ENCODE peak calls at places on chromosomes 12 and 14, in seven cellular contexts. F is suprapubic skin, L is pancreas, H is cardiac muscle cell, W is tibial nerve, Z is heart right ventricle, U is GM12865. O is an unnamed sample.

GRCh38 chr12:107818984-107819383 is 44.5 kb downstream of the ASCL4 start:
- DNase-seq in Z (no peak), U (no peak), L (no peak), W (no peak), H (no peak), F (no peak), O (no peak)

GRCh38 chr14:75063013-75063412 is 811 bp downstream of the ACYP1 start:
- DNase-seq in W (no peak), H (no peak), U (peak; percentile 12), F (no peak), L (no peak), Z (no peak), O (no peak)

GRCh38 chr12:83016226-83016835 is 329.6 kb downstream of the TMTC2 start:
- DNase-seq in Z (peak; percentile 13), W (no peak), H (peak; percentile 91), F (no peak), U (no peak), L (no peak), O (no peak)

GRCh38 chr14:100327128-100327527 is 4.0 kb downstream of the SLC25A47 start:
- DNase-seq in Z (no peak), U (no peak), W (no peak), H (no peak), F (no peak), L (no peak), O (no peak)

GRCh38 chr12:62192486-62193250 is 67.5 kb upstream of the USP15 start:
- DNase-seq in F (peak; percentile 65), H (peak; percentile 92), U (peak; percentile 70), W (no peak), L (peak; percentile 42), Z (peak; percentile 47), O (peak; percentile 16)

GRCh38 chr12:124543591-124544310 is 23.7 kb downstream of the NCOR2 start:
- DNase-seq in W (no peak), L (no peak), H (no peak), Z (no peak), F (peak; percentile 62), U (no peak), O (no peak)

GRCh38 chr12:112978163-112979081 is at the start of gene OAS2:
- DNase-seq in H (peak; percentile 83), L (no peak), U (peak; percentile 99), F (no peak), W (peak; percentile 35), Z (peak; percentile 78), O (peak; percentile 97)

GRCh38 chr12:82517808-82518207 is 159.5 kb downstream of the METTL25 start:
- DNase-seq in W (no peak), L (no peak), Z (no peak), U (peak; percentile 7), F (no peak), H (no peak), O (no peak)

GRCh38 chr12:75809745-75810144 is 221.8 kb downstream of the PHLDA1 start:
- DNase-seq in W (no peak), F (no peak), U (no peak), H (no peak), L (no peak), Z (no peak), O (no peak)

GRCh38 chr14:103370087-103370486 is 15.1 kb upstream of the MARK3 start:
- DNase-seq in W (no peak), H (no peak), F (no peak), U (no peak), Z (no peak), L (no peak), O (no peak)

GRCh38 chr12:2647186-2647585 is 147.6 kb upstream of the FKBP4 start:
- DNase-seq in F (no peak), W (no peak), L (no peak), Z (no peak), H (no peak), U (no peak), O (no peak)

GRCh38 chr14:81517798-81518398 is 15.8 kb downstream of the SEL1L start:
- DNase-seq in F (no peak), H (peak; percentile 43), U (no peak), L (no peak), Z (no peak), W (no peak), O (no peak)

GRCh38 chr12:51270067-51270846 is at the start of gene SMAGP:
- DNase-seq in F (peak; percentile 75), H (peak; percentile 47), U (peak; percentile 78), L (peak; percentile 92), Z (peak; percentile 64), W (no peak), O (no peak)

GRCh38 chr12:20004951-20005350 is 363.4 kb upstream of the PDE3A start:
- DNase-seq in U (no peak), L (no peak), Z (no peak), W (no peak), F (no peak), H (peak; percentile 21), O (no peak)

GRCh38 chr14:104221636-104222375 is 83.4 kb downstream of the KIF26A start:
- DNase-seq in U (no peak), W (no peak), H (no peak), F (peak; percentile 46), Z (no peak), L (peak; percentile 64), O (no peak)

GRCh38 chr12:15563683-15564082 is 225.5 kb downstream of the EPS8 start:
- DNase-seq in L (no peak), F (no peak), Z (no peak), U (no peak), W (no peak), H (peak; percentile 72), O (no peak)

GRCh38 chr12:98745578-98746391 is 100.7 kb downstream of the APAF1 start:
- DNase-seq in H (peak; percentile 42), Z (no peak), F (no peak), U (peak; percentile 9), W (no peak), L (peak; percentile 62), O (no peak)

GRCh38 chr12:63308701-63309100 is 157.7 kb upstream of the AVPR1A start:
- DNase-seq in L (no peak), W (no peak), Z (peak; percentile 17), H (no peak), U (no peak), F (no peak), O (no peak)

GRCh38 chr12:112447106-112447505 is 28.4 kb downstream of the PTPN11 start:
- DNase-seq in F (no peak), W (no peak), H (no peak), L (no peak), Z (no peak), U (no peak), O (no peak)

GRCh38 chr12:125021096-125021495 is 27.7 kb downstream of the BRI3BP start:
- DNase-seq in U (no peak), F (no peak), L (no peak), H (no peak), Z (no peak), W (no peak), O (no peak)

GRCh38 chr14:49893309-49894213 is 679 bp downstream of the ARF6 start:
- DNase-seq in Z (peak; percentile 50), L (peak; percentile 86), U (peak; percentile 87), F (peak; percentile 84), H (peak; percentile 63), W (peak; percentile 30), O (peak; percentile 51)

GRCh38 chr12:69130064-69130463 is 109.3 kb upstream of the CPSF6 start:
- DNase-seq in Z (no peak), W (no peak), H (peak; percentile 27), F (no peak), U (no peak), L (no peak), O (no peak)
- TF ChIP-seq CTCF in Z (no peak), W (no peak), H (peak; percentile 40), F (no peak), U (no peak), L (no peak), O (no peak)

GRCh38 chr12:54612216-54612750 is 22.4 kb downstream of the LACRT start:
- DNase-seq in F (no peak), H (no peak), Z (no peak), W (no peak), L (no peak), U (no peak), O (no peak)

GRCh38 chr12:54622463-54623183 is 12.1 kb downstream of the LACRT start:
- DNase-seq in Z (no peak), W (no peak), F (no peak), H (peak; percentile 13), U (no peak), L (no peak), O (no peak)

GRCh38 chr12:54611715-54612116 is 23.0 kb downstream of the LACRT start:
- DNase-seq in U (no peak), F (no peak), W (no peak), H (no peak), Z (no peak), L (no peak), O (no peak)

DNA sequence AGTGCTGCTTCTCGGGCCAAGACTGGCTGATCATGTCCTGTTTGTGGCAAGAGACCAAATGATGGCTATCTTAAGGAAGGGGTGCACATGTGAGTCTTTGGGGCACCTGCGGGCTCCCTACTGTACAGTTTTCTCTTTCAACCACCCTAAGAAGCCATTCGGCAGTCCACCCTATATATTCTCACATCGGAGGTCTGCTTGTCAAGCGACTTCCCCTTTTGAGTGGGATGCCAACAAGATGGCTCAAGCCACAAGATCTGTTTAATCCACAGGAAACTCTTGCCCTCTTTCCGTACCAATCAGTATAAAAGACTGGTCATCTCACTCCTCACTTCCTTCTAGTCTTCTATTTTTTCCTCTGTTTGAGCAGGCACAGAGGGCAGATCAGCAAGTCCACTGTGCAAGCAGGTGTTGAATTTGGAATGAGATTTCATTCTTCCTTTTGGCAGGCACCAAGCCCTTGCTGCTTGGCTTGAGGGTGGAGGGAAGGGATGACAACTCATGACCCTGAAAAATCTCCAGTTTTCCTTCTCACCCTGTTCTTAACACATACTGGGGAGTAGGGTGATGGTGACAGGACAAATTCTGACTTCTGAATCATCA is 17.7 kb downstream of the LACRT start:
- DNase-seq in F (no peak), H (no peak), Z (no peak), W (no peak), L (no peak), U (no peak), O (no peak)
- H3K4me3 ChIP-seq in F (no peak overlapping the region), H (no peak overlapping the region), Z (no peak overlapping the region), W (no peak overlapping the region), L (no peak overlapping the region), U (no peak overlapping the region), O (no peak overlapping the region)

GRCh38 chr14:88729159-88729558 is 63.6 kb downstream of the EML5 start:
- DNase-seq in W (no peak), L (no peak), U (no peak), H (no peak), Z (no peak), F (no peak), O (no peak)
- TF ChIP-seq CTCF in W (no peak), L (no peak), U (no peak), H (peak; percentile 17), Z (no peak), F (no peak), O (peak; percentile 22)

DNA sequence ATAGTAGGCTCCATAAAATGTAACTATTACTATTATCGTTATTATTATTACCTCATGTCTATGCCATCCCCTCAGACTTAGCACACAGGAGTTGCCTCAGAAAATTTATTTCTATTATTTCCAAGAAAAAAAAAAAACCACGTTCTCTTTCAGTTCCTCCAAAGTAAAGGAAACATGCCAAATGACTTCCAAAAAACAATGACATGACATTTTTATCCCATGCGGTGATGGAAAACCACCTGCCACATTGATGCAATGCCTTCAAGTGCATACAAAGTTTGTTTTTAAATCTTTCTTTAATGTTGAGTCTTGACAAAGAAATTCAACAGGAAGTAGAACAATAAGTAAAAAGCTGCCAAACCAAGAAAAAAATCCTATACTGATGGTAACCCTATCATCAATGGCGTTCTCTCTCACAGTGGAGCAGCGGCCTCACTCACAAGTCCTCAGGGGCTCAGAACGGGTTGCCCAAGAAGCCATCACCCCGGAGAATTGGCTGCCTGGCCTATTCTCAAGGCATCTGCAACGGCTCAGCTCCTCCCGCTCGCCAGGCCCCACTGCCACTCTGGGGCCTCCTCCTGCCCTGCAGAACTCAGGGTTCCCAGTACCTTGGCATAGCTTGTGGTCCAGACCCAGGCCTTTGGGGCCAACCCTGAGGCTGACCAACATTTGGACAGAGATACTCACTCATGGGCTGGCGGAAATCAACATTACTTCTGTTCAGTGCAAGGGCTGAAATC is 51.9 kb downstream of the SERPINA3 start:
- DNase-seq in L (no peak), H (peak; percentile 27), F (no peak), W (no peak), U (no peak), Z (no peak), O (no peak)
- H3K4me3 ChIP-seq in L (no peak overlapping the region), H (no peak overlapping the region), F (no peak overlapping the region), W (no peak overlapping the region), U (no peak overlapping the region), Z (no peak overlapping the region), O (no peak overlapping the region)

O was measured in GM12864.